ENCODE peak calls at places on chromosomes 2 and 18, in four cellular contexts. C, S, X and O are unnamed samples.

GRCh38 chr2:104476075-104476474 is 377.8 kb upstream of the POU3F3 start:
- DNase-seq in C (no peak), S (no peak), X (no peak), O (no peak)

GRCh38 chr2:212177724-212178123 is 360.9 kb downstream of the ERBB4 start:
- DNase-seq in C (no peak), S (peak), X (no peak), O (peak)

GRCh38 chr2:26979761-26980160 is 9.3 kb downstream of the MAPRE3 start:
- DNase-seq in C (no peak), S (no peak), X (no peak), O (no peak)

GRCh38 chr2:239778861-239779591 is 246.1 kb downstream of the NDUFA10 start:
- DNase-seq in C (no peak), S (no peak), X (no peak), O (no peak)

GRCh38 chr2:37506407-37507068 is 162.1 kb downstream of the QPCT start:
- DNase-seq in C (no peak), S (peak), X (no peak), O (no peak)

GRCh38 chr2:45980161-45980852 is 316.9 kb upstream of the EPAS1 start:
- DNase-seq in C (no peak), S (no peak), X (no peak), O (no peak)

GRCh38 chr2:220916931-220917330 is 655.2 kb downstream of the EPHA4 start:
- DNase-seq in C (no peak), S (no peak), X (no peak), O (no peak)

GRCh38 chr2:205465791-205466190 is 216.5 kb upstream of the NRP2 start:
- DNase-seq in C (no peak), S (no peak), X (no peak), O (no peak)

GRCh38 chr2:5690231-5690630 is 2.0 kb upstream of the SOX11 start:
- DNase-seq in C (no peak), S (no peak), X (no peak), O (peak)

GRCh38 chr2:34012728-34013302 is 413.7 kb upstream of the FAM98A start:
- DNase-seq in C (no peak), S (peak), X (peak), O (peak)

GRCh38 chr18:46173393-46174316 is 69.5 kb downstream of the HAUS1 start:
- DNase-seq in C (peak), S (peak), X (peak), O (peak)

GRCh38 chr2:239164281-239164871 is 236.4 kb downstream of the HDAC4 start:
- DNase-seq in C (no peak), S (no peak), X (peak), O (no peak)

GRCh38 chr18:21345851-21346250 is 103.8 kb downstream of the GREB1L start:
- DNase-seq in C (peak), S (peak), X (no peak), O (peak)

GRCh38 chr18:72544092-72544886 is at the start of gene CBLN2:
- DNase-seq in C (peak), S (peak), X (peak), O (peak)

GRCh38 chr2:126889501-126890135 is 9.1 kb upstream of the TEX51 start:
- DNase-seq in C (no peak), S (no peak), X (no peak), O (no peak)